ENCODE peak calls at places on chromosomes 7 and 10, in nine cellular contexts. J, W, D, Z, K, U, P, O and C are unnamed samples.

GRCh38 chr7:108454674-108455523 is 1.3 kb downstream of the NRCAM start:
- DNase-seq in W (no peak), O (no peak), Z (peak), K (no peak), D (peak), J (no peak), U (no peak), P (no peak), C (peak)

GRCh38 chr7:157867685-157868305 is 531.0 kb downstream of the DNAJB6 start:
- DNase-seq in P (no peak), O (no peak), K (no peak), J (no peak), W (no peak), Z (no peak), D (no peak), U (no peak), C (no peak)

GRCh38 chr10:110643670-110644597 is at the start of gene RBM20:
- DNase-seq in D (peak), W (peak), Z (no peak), U (peak), O (no peak), J (no peak), K (peak), P (no peak), C (no peak)

GRCh38 chr7:1998146-1998545 is 234.6 kb downstream of the MAD1L1 start:
- DNase-seq in J (no peak), P (no peak), Z (no peak), W (no peak), U (no peak), K (no peak), O (no peak), D (peak), C (no peak)

GRCh38 chr10:51498424-51498823 is 201.0 kb downstream of the CSTF2T start:
- DNase-seq in O (no peak), W (no peak), P (no peak), K (no peak), D (no peak), J (no peak), Z (no peak), U (no peak), C (no peak)

GRCh38 chr10:53025172-53025651 is 252.6 kb upstream of the MBL2 start:
- DNase-seq in Z (peak), U (no peak), O (no peak), W (peak), K (no peak), P (no peak), D (no peak), J (no peak), C (no peak)

GRCh38 chr7:107150375-107151073 is 18.3 kb upstream of the HBP1 start:
- DNase-seq in P (peak), O (peak), W (peak), Z (peak), U (peak), K (peak), D (no peak), J (peak), C (peak)

GRCh38 chr10:47325303-47326291 is 3.3 kb downstream of the GDF2 start:
- DNase-seq in K (no peak), Z (no peak), J (no peak), O (no peak), U (no peak), W (no peak), D (peak), P (no peak), C (no peak)

GRCh38 chr7:50497068-50497642 is 47.0 kb upstream of the FIGNL1 start:
- DNase-seq in O (no peak), W (no peak), P (peak), J (no peak), Z (peak), U (no peak), D (no peak), K (no peak), C (peak)

GRCh38 chr10:43075612-43076003 is 1.3 kb upstream of the RET start:
- DNase-seq in P (no peak), O (peak), W (peak), Z (no peak), K (no peak), J (no peak), D (peak), U (no peak), C (no peak)

GRCh38 chr7:47672966-47673365 is 91.1 kb upstream of the TNS3 start:
- DNase-seq in D (no peak), P (no peak), J (no peak), U (no peak), W (peak), K (no peak), Z (no peak), O (no peak), C (no peak)

GRCh38 chr10:930415-931325 is 835 bp downstream of the LARP4B start:
- DNase-seq in K (peak), P (peak), O (no peak), D (peak), Z (peak), U (peak), J (peak), W (peak), C (peak)

GRCh38 chr7:123571684-123572083 is 14.1 kb upstream of the NDUFA5 start:
- DNase-seq in K (no peak), U (no peak), Z (no peak), W (no peak), J (no peak), P (no peak), O (no peak), D (no peak), C (peak)

GRCh38 chr7:158664406-158664805 is 40.2 kb downstream of the NCAPG2 start:
- DNase-seq in D (no peak), J (no peak), P (no peak), K (no peak), W (no peak), U (no peak), Z (no peak), O (no peak), C (no peak)

GRCh38 chr10:111498560-111498959 is 421.7 kb downstream of the ADRA2A start:
- DNase-seq in U (no peak), D (no peak), W (no peak), O (no peak), Z (no peak), P (peak), K (no peak), J (no peak), C (no peak)

GRCh38 chr7:134593530-134594392 is 44.9 kb downstream of the AKR1B15 start:
- DNase-seq in O (no peak), P (peak), Z (peak), U (no peak), D (peak), W (peak), J (no peak), K (peak), C (peak)

GRCh38 chr7:27175005-27175625 is 995 bp upstream of the HOXA10 start:
- DNase-seq in K (peak), Z (no peak), O (no peak), D (peak), P (no peak), U (no peak), W (peak), J (no peak), C (no peak)

GRCh38 chr10:124678566-124679240 is 65.5 kb downstream of the FAM53B start:
- DNase-seq in O (no peak), U (no peak), D (peak), W (no peak), J (no peak), Z (no peak), K (peak), P (no peak), C (no peak)

GRCh38 chr10:49632406-49633317 is 18.8 kb downstream of the CHAT start:
- DNase-seq in P (peak), W (peak), J (no peak), Z (no peak), O (peak), U (no peak), D (peak), K (no peak), C (peak)

GRCh38 chr10:3747248-3747960 is 37.6 kb downstream of the KLF6 start:
- DNase-seq in D (no peak), O (no peak), Z (no peak), P (no peak), U (no peak), W (no peak), J (no peak), K (no peak), C (no peak)

GRCh38 chr10:124624875-124625274 is 119.3 kb downstream of the FAM53B start:
- DNase-seq in U (no peak), J (no peak), W (no peak), O (no peak), D (no peak), K (no peak), P (no peak), Z (no peak), C (no peak)

GRCh38 chr7:151724920-151725584 is 151.9 kb downstream of the PRKAG2 start:
- DNase-seq in P (no peak), D (peak), U (no peak), O (no peak), K (peak), W (no peak), J (no peak), Z (no peak), C (no peak)

GRCh38 chr10:15571570-15571969 is 148.2 kb downstream of the ITGA8 start:
- DNase-seq in K (peak), O (no peak), U (no peak), Z (peak), D (peak), P (peak), W (no peak), J (no peak), C (peak)

GRCh38 chr10:5467634-5468255 is 31.6 kb downstream of the CALML5 start:
- DNase-seq in J (no peak), Z (no peak), D (no peak), U (no peak), P (no peak), W (no peak), K (no peak), O (no peak), C (no peak)

GRCh38 chr7:29292886-29293658 is 98.5 kb downstream of the CHN2 start:
- DNase-seq in J (no peak), P (no peak), K (no peak), D (no peak), W (no peak), U (no peak), Z (no peak), O (no peak), C (no peak)

GRCh38 chr10:35600193-35600592 is 4.9 kb upstream of the GJD4 start:
- DNase-seq in D (no peak), J (no peak), P (no peak), K (no peak), W (peak), Z (peak), U (no peak), O (no peak), C (no peak)

GRCh38 chr10:48216744-48217143 is 57.8 kb downstream of the FRMPD2 start:
- DNase-seq in D (no peak), Z (no peak), W (no peak), U (no peak), O (no peak), P (no peak), J (no peak), K (no peak), C (no peak)

GRCh38 chr10:68132391-68132790 is 23.1 kb downstream of the MYPN start:
- DNase-seq in W (no peak), P (no peak), J (no peak), O (no peak), U (no peak), Z (no peak), D (no peak), K (no peak), C (no peak)

GRCh38 chr7:47531584-47532492 is 50.1 kb downstream of the TNS3 start:
- DNase-seq in O (no peak), U (no peak), J (no peak), W (no peak), D (no peak), K (peak), P (no peak), Z (no peak), C (no peak)

GRCh38 chr10:10294801-10295515 is 722.7 kb upstream of the CELF2 start:
- DNase-seq in J (no peak), K (no peak), U (no peak), D (peak), W (no peak), O (no peak), P (no peak), Z (no peak), C (no peak)

GRCh38 chr7:41003031-41003925 is 699.6 kb downstream of the INHBA start:
- DNase-seq in O (peak), K (peak), J (peak), P (peak), U (peak), W (peak), Z (peak), D (no peak), C (peak)

GRCh38 chr7:41501466-41501865 is 201.4 kb downstream of the INHBA start:
- DNase-seq in J (no peak), O (no peak), W (no peak), Z (no peak), D (no peak), K (no peak), P (no peak), U (no peak), C (no peak)

GRCh38 chr10:35394411-35394851 is 58.1 kb downstream of the CCNY start:
- DNase-seq in W (no peak), J (no peak), Z (no peak), K (no peak), D (no peak), P (no peak), U (no peak), O (no peak), C (no peak)

GRCh38 chr7:121313220-121313792 is 15.5 kb upstream of the WNT16 start:
- DNase-seq in Z (no peak), U (no peak), J (no peak), K (no peak), D (no peak), W (peak), O (no peak), P (no peak), C (no peak)

GRCh38 chr10:80538481-80539185 is 931 bp downstream of the SH2D4B start:
- DNase-seq in U (no peak), O (no peak), D (no peak), K (no peak), W (no peak), J (no peak), Z (no peak), P (no peak), C (no peak)

GRCh38 chr10:101397140-101397539 is 43.2 kb downstream of the BTRC start:
- DNase-seq in K (no peak), D (no peak), Z (peak), P (peak), W (no peak), U (peak), O (peak), J (peak), C (peak)

GRCh38 chr10:98320476-98321202 is 52.6 kb upstream of the LOXL4 start:
- DNase-seq in K (no peak), W (no peak), U (no peak), O (no peak), D (no peak), Z (no peak), P (no peak), J (no peak), C (no peak)

GRCh38 chr7:5218564-5219360 is 28.7 kb downstream of the WIPI2 start:
- DNase-seq in Z (no peak), O (no peak), W (no peak), P (no peak), K (no peak), J (peak), U (peak), D (peak), C (no peak)

GRCh38 chr7:129244220-129244619 is 19.4 kb downstream of the AHCYL2 start:
- DNase-seq in P (no peak), J (no peak), K (no peak), U (no peak), W (no peak), D (no peak), Z (no peak), O (no peak), C (no peak)

GRCh38 chr7:129240119-129240815 is 15.4 kb downstream of the AHCYL2 start:
- DNase-seq in Z (no peak), P (peak), O (no peak), K (no peak), D (no peak), U (no peak), J (no peak), W (no peak), C (peak)

GRCh38 chr7:129238546-129238945 is 13.7 kb downstream of the AHCYL2 start:
- DNase-seq in P (no peak), D (no peak), J (peak), Z (no peak), U (peak), O (no peak), K (no peak), W (no peak), C (no peak)
- H3K4me3 ChIP-seq in P (no peak), D (no peak), J (peak), Z (no peak), U (no peak), O (no peak), K (no peak), W (no peak), C (no peak)

DNA sequence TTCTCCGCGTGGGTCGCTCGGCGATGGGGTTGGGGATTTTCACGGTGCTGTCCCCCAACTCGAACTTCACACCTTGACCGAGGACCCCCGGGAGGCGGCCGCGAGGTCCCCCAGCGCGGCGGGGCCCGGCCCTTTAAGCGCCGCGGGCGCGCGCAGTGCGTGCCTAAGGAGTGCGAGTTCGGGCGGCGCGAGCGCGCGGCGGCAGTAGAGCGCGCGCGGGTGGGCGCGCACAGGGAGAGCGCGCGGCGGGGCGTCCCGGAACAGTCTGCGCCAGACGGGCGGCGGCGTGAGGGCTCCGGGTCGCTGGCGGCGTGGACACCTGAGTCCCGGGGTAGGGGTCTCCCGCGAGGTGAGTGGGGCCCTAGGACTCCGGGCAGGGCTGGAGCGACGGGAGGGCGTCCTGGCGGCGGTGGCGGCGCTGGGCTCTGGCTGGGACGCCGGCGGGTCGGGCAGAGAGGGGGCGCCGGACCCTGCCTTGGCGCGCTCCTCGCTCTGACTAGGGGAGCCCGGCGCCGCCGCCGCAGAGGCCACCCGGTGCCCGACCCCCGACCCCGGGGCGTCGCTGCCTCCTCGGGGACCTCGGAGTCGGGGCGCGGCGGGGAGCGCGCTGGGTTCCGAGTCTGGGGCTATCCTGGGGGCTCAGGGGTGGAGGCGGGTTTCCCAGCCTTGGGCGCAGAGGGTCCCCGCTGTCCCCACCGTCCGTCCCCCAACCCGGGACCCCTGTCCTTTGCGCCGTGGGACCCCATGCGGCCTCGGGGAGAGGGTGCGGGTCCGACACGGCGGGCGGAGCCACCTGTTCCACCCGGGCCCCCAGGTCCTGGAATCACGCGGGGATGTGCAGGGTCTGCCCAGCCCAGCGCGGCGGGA is at the start of gene PROSER2:
- DNase-seq in U (peak), O (peak), K (peak), J (no peak), Z (peak), W (peak), D (peak), P (peak), C (peak)
- TF ChIP-seq CTCF in U (no peak), O (no peak), K (peak), J (no peak), Z (no peak), W (no peak), D (no peak), P (no peak), C (no peak)

DNA sequence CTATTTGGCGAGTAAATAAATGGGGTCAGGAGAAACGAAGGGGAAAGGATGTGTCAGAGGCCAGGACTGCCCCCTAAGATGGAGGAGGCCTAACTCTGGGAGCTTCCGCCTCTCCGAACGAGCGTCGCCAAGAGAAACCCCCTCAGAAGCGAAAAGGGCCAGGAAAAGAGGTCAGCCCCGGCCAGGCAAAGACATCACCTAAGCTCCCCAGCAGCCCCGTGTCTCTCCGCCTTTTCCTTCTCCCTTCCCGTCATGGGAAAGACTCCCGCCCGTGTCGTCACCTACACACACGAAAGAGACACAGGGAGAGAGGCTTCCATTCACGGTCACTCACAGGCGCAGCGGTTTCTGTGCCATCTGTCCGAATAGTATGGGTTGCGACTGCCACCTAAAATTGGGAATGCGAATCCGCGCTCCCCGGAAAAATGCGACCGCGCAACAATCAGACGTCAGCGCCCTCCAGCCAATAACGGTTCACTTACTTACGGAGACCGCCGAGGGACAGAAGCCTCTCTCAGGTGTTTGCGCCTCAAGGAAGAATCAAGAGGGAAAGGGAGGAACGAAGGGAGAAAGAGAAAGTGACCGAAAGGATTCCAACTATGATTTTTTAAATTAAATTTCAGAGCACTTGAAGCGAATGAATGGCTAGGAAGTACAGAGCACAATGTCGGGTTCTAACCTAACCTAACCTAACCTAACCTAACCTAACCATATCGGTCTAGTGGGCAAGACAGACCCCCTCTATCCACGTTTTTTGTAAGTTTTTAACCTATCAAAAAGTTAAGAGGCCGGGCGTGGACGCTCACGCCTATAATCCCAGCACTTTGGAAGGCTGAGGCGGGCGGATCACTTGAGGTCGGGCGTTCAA is at the start of gene CWF19L1:
- DNase-seq in O (peak), U (peak), W (peak), Z (peak), D (peak), J (peak), P (peak), K (peak), C (peak)
- H3K4me3 ChIP-seq in O (peak), U (peak), W (peak), Z (peak), D (peak), J (peak), P (peak), K (peak), C (peak)

DNA sequence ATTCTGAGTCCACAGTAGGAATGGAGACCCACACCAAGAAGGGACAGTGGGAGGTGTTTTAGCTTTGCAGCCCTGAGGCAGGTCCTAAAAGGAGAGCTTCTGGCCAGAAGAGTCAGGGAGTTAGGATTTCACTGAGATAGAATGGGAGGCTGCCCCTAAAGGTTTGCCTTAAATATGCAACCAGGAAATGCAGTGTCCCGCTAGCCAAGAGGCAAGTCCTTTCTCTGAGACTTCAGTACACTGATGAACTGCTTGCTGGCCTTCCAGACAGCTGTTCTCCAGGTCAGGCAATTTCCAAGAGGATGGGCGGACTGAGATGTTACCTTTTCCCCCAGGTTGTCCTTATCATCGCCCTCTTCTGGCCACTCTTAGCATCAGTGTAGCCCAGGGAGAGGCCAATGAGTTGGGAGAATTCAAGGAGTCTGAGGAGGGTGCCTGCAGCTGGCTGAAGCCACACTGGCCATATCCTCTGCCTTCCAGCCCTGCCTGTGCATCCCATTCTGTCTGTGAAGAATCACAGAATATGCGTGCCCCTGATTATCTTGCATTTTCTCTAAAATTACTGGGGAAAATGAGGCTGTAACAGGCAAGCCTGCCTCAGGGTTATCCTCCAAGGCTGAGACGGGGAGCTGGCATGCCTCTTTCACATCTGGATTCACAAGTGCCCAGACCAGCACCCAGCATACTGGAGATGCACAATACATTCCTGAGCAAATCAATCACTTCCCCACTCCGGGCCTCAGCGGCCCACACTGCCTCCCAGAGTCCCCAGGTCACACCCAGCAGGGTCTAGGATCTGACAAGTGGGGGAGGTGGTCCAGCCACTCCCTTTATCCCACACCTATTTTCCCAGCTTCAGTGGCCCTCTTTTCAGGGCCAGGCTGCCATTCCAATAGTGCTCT is 2.4 kb downstream of the TLL2 start:
- DNase-seq in P (peak), K (no peak), U (peak), Z (peak), O (peak), W (peak), D (no peak), J (no peak), C (peak)
- TF ChIP-seq CTCF in P (peak), K (peak), U (peak), Z (peak), O (peak), W (peak), D (peak), J (peak), C (peak)